ENCODE peak calls at places on chromosomes 2 and 18, in nine cellular contexts. D, Z, W, P, Y, I, R, T and S are unnamed samples. For H3K4me1, the result is how much of the 10 kb centered on the place peaks cover.

GRCh38 chr18:60120231-60120630 is 220.4 kb downstream of the PMAIP1 start:
- DNase-seq in D (no peak), Z (no peak), W (no peak), P (no peak), Y (no peak), I (no peak), R (no peak), T (no peak), S (no peak)

GRCh38 chr2:173405171-173405750 is 50.6 kb downstream of the CDCA7 start:
- DNase-seq in D (no peak), Z (no peak), W (no peak), P (no peak), Y (no peak), I (no peak), R (no peak), T (no peak), S (no peak)

GRCh38 chr2:177015526-177015925 is 197.1 kb upstream of the HNRNPA3 start:
- DNase-seq in D (no peak), Z (no peak), W (no peak), P (no peak), Y (no peak), I (no peak), R (no peak), T (no peak), S (no peak)

GRCh38 chr2:27737676-27738348 is 33.7 kb upstream of the MRPL33 start:
- DNase-seq in D (peak), Z (peak), W (no peak), P (peak), Y (peak), I (peak), R (no peak), T (peak), S (peak)

GRCh38 chr18:57533399-57533884 is 53.1 kb downstream of the FECH start:
- DNase-seq in D (peak), Z (no peak), W (no peak), P (no peak), Y (peak), I (no peak), R (no peak), T (peak), S (no peak)

GRCh38 chr2:165898381-165898780 is 55.2 kb downstream of the TTC21B start:
- DNase-seq in D (no peak), Z (no peak), W (no peak), P (no peak), Y (no peak), I (no peak), R (no peak), T (peak), S (no peak)

GRCh38 chr2:74514368-74515270 is at the start of gene TLX2:
- DNase-seq in D (no peak), Z (peak), W (peak), P (peak), Y (no peak), I (no peak), R (no peak), T (no peak), S (no peak)

GRCh38 chr2:65120990-65121693 is 8.8 kb downstream of the RAB1A start:
- DNase-seq in D (no peak), Z (no peak), W (no peak), P (no peak), Y (no peak), I (no peak), R (no peak), T (no peak), S (no peak)

GRCh38 chr2:27175330-27175729 is 26.5 kb downstream of the TCF23 start:
- DNase-seq in D (peak), Z (no peak), W (no peak), P (no peak), Y (no peak), I (no peak), R (no peak), T (no peak), S (no peak)

GRCh38 chr2:140882671-140883620 is 1247.9 kb downstream of the LRP1B start:
- DNase-seq in D (no peak), Z (no peak), W (no peak), P (no peak), Y (no peak), I (no peak), R (no peak), T (peak), S (no peak)

GRCh38 chr2:140876015-140876414 is 1254.8 kb downstream of the LRP1B start:
- DNase-seq in D (no peak), Z (no peak), W (no peak), P (no peak), Y (no peak), I (no peak), R (no peak), T (no peak), S (no peak)

GRCh38 chr2:140880573-140880972 is 1250.2 kb downstream of the LRP1B start:
- DNase-seq in D (no peak), Z (no peak), W (no peak), P (no peak), Y (no peak), I (no peak), R (no peak), T (peak), S (no peak)
- H3K4me3 ChIP-seq in D (no peak), Z (no peak), W (no peak), P (no peak), Y (no peak), I (no peak), R (no peak), T (no peak), S (no peak)

DNA sequence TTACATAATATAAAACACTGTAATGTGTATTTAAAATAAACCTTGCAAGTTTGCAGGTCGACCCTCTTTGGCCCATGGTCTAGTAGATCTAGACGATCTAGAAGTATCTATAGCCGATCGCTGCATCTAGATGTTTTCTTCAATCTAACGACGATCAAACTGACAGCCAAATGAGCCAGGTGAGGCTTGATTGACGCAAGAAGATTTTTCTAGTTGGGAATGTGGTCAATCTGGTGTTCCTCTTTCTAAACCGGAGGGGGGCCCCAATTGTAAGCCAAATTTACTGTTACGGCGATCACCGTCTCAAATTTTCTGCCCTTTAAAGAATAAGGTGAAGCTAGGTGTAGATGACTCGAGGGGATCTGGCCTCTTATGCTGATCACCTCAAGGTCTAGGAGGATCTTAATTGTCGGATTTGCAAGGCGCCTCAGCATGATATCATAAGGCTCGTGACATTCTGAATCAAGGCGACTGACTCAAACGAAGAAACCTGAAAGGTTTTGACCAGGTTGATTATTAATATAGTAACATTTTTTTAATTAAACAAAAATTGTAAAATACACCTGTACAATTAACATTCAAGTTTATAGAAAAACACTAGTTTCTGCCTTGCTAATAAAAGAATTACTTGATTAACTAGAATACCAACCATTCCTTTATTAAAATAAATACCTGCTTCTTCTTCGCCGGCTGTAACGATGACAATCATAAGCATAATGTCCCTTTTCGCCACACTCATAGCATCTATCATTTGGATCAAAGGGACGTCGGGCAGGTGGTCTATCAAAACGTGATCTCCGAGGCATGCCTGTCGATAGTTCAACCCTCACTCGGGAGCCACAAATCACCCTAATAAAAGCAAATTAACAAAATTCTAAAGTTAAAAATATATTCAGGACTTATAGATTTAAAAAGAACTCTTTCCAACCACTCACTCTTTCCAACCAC is 2.0 kb downstream of the SRSF7 start:
- DNase-seq in D (no peak), Z (no peak), W (no peak), P (no peak), Y (no peak), I (no peak), R (no peak), T (no peak), S (no peak)
- H3K4me1 ChIP-seq in D (under half), Z (under half), W (half or more), P (half or more), Y (under half), I (under half), R (under half), T (under half), S (under half)

DNA sequence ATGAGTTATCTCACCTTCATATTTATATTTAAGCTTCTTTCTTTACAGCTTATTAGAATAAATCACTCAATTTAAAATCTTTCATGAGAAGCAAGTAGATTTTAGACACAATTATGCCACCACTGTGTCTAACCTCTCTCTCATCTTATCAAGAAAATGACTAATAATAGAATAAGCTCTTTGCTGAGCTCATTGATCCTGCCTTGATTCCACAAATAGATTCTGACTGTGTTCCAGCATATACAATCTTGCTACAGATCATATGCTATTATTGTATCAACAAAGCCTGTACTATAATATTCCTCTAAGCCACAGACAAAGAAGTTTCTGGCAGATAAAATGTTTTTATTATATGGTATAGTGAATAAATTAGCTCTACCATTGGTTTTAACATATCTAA is 168.7 kb upstream of the GULP1 start:
- DNase-seq in D (no peak), Z (no peak), W (no peak), P (no peak), Y (no peak), I (no peak), R (no peak), T (peak), S (no peak)
- H3K4me3 ChIP-seq in D (peak), Z (no peak), W (no peak), P (no peak), Y (no peak), I (no peak), R (peak), T (no peak), S (no peak)

GRCh38 chr2:234075947-234076346 is 25.4 kb downstream of the SPP2 start:
- DNase-seq in D (no peak), Z (no peak), W (no peak), P (no peak), Y (no peak), I (no peak), R (no peak), T (no peak), S (no peak)
- H3K4me1 ChIP-seq in D (under half), Z (under half), W (under half), P (under half), Y (under half), I (under half), R (under half), T (under half), S (under half)

GRCh38 chr2:118185210-118186109 is 97.2 kb downstream of the INSIG2 start:
- DNase-seq in D (peak), Z (peak), W (no peak), P (peak), Y (peak), I (peak), R (no peak), T (peak), S (peak)

GRCh38 chr2:118186110-118186857 is 98.0 kb downstream of the INSIG2 start:
- DNase-seq in D (peak), Z (peak), W (peak), P (peak), Y (peak), I (peak), R (peak), T (peak), S (peak)

GRCh38 chr2:118190365-118190916 is 102.2 kb downstream of the INSIG2 start:
- DNase-seq in D (no peak), Z (no peak), W (no peak), P (no peak), Y (no peak), I (no peak), R (no peak), T (no peak), S (no peak)

DNA sequence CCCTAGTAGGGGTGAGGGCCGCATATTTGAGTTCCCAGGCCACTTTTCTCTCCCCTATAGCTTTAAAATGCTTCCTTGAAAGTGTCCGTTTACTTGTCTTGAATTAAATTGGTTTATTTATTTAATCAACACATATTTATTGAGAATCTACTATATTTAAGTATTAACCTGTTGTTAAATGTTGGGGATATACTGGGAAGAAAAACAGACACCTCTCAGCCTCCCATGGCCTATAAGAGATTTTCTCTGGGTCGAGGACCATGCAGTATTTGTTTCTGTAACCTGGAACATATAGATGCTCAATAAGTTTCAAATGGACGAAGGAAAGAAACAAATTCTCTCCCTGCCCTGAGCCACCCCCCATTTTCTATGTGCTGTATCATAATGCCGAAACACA is 98.6 kb downstream of the INSIG2 start:
- DNase-seq in D (no peak), Z (no peak), W (no peak), P (no peak), Y (no peak), I (no peak), R (no peak), T (no peak), S (no peak)
- H3K4me3 ChIP-seq in D (peak), Z (peak), W (peak), P (peak), Y (peak), I (no peak), R (no peak), T (peak), S (peak)

DNA sequence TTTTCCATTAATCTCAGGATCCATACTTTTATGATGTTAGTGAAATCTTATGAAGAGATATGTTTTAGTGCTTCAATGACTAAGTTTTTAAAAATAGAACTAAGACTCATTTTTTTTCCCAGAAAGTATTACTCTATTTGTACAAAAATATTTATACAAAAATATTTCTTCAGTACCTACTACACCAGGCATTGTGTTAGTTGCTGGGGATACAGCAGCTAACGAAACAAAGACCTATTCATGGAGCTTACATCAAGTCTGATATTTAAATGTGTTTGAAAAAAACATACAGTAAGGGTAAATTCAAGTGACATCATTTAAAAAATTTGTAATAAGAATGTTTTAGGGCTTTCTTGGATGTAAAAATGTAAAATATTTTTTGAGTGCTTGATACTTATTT is 11.6 kb downstream of the VAPA start:
- DNase-seq in D (peak), Z (no peak), W (no peak), P (no peak), Y (no peak), I (no peak), R (no peak), T (peak), S (no peak)
- H3K4me1 ChIP-seq in D (under half), Z (half or more), W (half or more), P (half or more), Y (under half), I (half or more), R (under half), T (under half), S (half or more)

DNA sequence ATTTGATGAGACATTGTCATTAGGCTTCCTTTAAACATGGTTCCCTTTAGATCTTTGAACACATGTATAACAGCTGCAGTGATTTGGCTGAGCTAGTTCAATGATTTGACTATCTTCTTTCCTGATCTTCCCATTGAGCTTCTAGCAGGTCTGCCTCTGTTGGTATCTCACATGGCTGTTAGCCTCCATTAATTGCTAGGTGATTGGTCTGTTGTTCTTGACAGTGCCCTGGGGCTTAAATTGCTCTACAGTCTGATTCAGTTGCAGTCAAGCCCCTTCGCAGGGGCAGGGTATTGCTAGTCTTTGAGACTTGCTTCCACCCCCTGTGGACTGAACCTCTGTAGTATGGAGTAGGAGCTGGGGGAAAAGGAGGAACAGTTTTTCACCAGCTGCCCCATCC is 24.1 kb downstream of the SKA1 start:
- DNase-seq in D (no peak), Z (no peak), W (no peak), P (no peak), Y (no peak), I (no peak), R (no peak), T (no peak), S (no peak)
- H3K4me3 ChIP-seq in D (no peak), Z (no peak), W (no peak), P (no peak), Y (no peak), I (no peak), R (no peak), T (no peak), S (no peak)

GRCh38 chr2:171018522-171018921 is 89.5 kb downstream of the GORASP2 start:
- DNase-seq in D (no peak), Z (no peak), W (no peak), P (no peak), Y (no peak), I (no peak), R (no peak), T (no peak), S (no peak)
- H3K4me1 ChIP-seq in D (under half), Z (under half), W (under half), P (under half), Y (under half), I (under half), R (under half), T (under half), S (under half)

DNA sequence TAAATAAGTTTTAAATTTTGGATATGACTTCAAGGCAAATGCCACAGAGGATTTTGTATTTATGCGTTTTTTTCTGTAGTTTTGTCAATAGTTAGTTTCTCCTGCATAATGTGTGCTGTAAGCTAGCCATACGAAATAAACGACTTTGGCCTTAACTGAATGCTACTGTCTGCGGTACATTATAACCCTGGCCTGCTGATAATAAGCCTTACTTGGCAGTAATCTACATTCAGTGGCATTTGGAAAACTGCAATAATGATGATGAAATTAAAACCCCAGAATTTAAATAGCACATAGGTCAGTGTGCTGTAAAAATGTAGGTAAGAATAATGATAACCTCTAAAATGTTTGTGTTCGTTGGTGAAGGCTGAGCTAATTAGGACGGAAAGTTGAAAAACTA is 88.8 kb downstream of the LRP1B start:
- DNase-seq in D (peak), Z (no peak), W (no peak), P (no peak), Y (no peak), I (no peak), R (no peak), T (no peak), S (no peak)
- H3K4me3 ChIP-seq in D (no peak), Z (no peak), W (no peak), P (no peak), Y (no peak), I (no peak), R (no peak), T (no peak), S (no peak)